ENCODE peak calls at places on chromosome 6, in six cellular contexts. One of them, this sample, is unnamed.

GRCh38 chr6:82217014-82217621 is 30.4 kb downstream of the IBTK start:
- DNase-seq in mammary epithelial cell: no peak
- DNase-seq in neuronal stem cell: no peak
- DNase-seq in GM23248: no peak
- DNase-seq in HCT116: no peak
- DNase-seq in IMR-90: no peak
- DNase-seq in this sample: no peak

GRCh38 chr6:12008366-12009179 is 3.5 kb upstream of the HIVEP1 start:
- DNase-seq in neuronal stem cell: peak; percentile 57
- DNase-seq in IMR-90: peak; percentile 43
- DNase-seq in GM23248: peak; percentile 84
- DNase-seq in HCT116: peak; percentile 49
- DNase-seq in mammary epithelial cell: peak; percentile 75
- DNase-seq in this sample: peak; percentile 84

GRCh38 chr6:87918461-87918941 is 129.1 kb upstream of the SPACA1 start:
- DNase-seq in mammary epithelial cell: no peak
- DNase-seq in HCT116: no peak
- DNase-seq in neuronal stem cell: no peak
- DNase-seq in IMR-90: no peak
- DNase-seq in GM23248: peak; percentile 7
- DNase-seq in this sample: no peak

GRCh38 chr6:119348308-119349040 is 1.1 kb downstream of the MAN1A1 start:
- DNase-seq in GM23248: peak; percentile 55
- DNase-seq in HCT116: no peak
- DNase-seq in IMR-90: peak; percentile 29
- DNase-seq in mammary epithelial cell: no peak
- DNase-seq in neuronal stem cell: peak; percentile 37
- DNase-seq in this sample: peak; percentile 59

GRCh38 chr6:7675353-7675945 is 50.5 kb upstream of the BMP6 start:
- DNase-seq in IMR-90: no peak
- DNase-seq in HCT116: no peak
- DNase-seq in neuronal stem cell: no peak
- DNase-seq in mammary epithelial cell: no peak
- DNase-seq in GM23248: no peak
- DNase-seq in this sample: no peak

GRCh38 chr6:138182939-138183791 is 21.4 kb downstream of the ARFGEF3 start:
- DNase-seq in IMR-90: no peak
- DNase-seq in GM23248: no peak
- DNase-seq in HCT116: no peak
- DNase-seq in mammary epithelial cell: no peak
- DNase-seq in neuronal stem cell: no peak
- DNase-seq in this sample: no peak

GRCh38 chr6:31008165-31008564 is 2.1 kb upstream of the MUC22 start:
- DNase-seq in neuronal stem cell: no peak
- DNase-seq in IMR-90: no peak
- DNase-seq in mammary epithelial cell: no peak
- DNase-seq in HCT116: no peak
- DNase-seq in GM23248: no peak
- DNase-seq in this sample: no peak

GRCh38 chr6:85129881-85130280 is 320.0 kb upstream of the NT5E start:
- DNase-seq in neuronal stem cell: no peak
- DNase-seq in HCT116: no peak
- DNase-seq in GM23248: peak; percentile 58
- DNase-seq in mammary epithelial cell: peak; percentile 0
- DNase-seq in IMR-90: peak; percentile 3
- DNase-seq in this sample: no peak

GRCh38 chr6:53113742-53114141 is 34.9 kb downstream of the GCM1 start:
- DNase-seq in HCT116: no peak
- DNase-seq in GM23248: no peak
- DNase-seq in mammary epithelial cell: no peak
- DNase-seq in IMR-90: no peak
- DNase-seq in neuronal stem cell: no peak
- DNase-seq in this sample: no peak

GRCh38 chr6:118501816-118502568 is 46.1 kb upstream of the PLN start:
- DNase-seq in neuronal stem cell: no peak
- DNase-seq in HCT116: no peak
- DNase-seq in mammary epithelial cell: no peak
- DNase-seq in IMR-90: peak; percentile 47
- DNase-seq in GM23248: peak; percentile 4
- DNase-seq in this sample: no peak

GRCh38 chr6:38671885-38672467 is 31.0 kb downstream of the GLO1 start:
- DNase-seq in IMR-90: peak; percentile 76
- DNase-seq in neuronal stem cell: peak; percentile 17
- DNase-seq in HCT116: peak; percentile 28
- DNase-seq in mammary epithelial cell: peak; percentile 56
- DNase-seq in GM23248: peak; percentile 79
- DNase-seq in this sample: peak; percentile 79

GRCh38 chr6:2560903-2561698 is 189.6 kb downstream of the MYLK4 start:
- DNase-seq in GM23248: no peak
- DNase-seq in IMR-90: no peak
- DNase-seq in mammary epithelial cell: no peak
- DNase-seq in neuronal stem cell: no peak
- DNase-seq in HCT116: no peak
- DNase-seq in this sample: no peak

GRCh38 chr6:7894272-7895124 is 16.1 kb downstream of the TXNDC5 start:
- DNase-seq in neuronal stem cell: no peak
- DNase-seq in IMR-90: no peak
- DNase-seq in HCT116: no peak
- DNase-seq in mammary epithelial cell: no peak
- DNase-seq in GM23248: no peak
- DNase-seq in this sample: no peak

GRCh38 chr6:105832358-105832757 is 253.8 kb upstream of the PRDM1 start:
- DNase-seq in HCT116: no peak
- DNase-seq in IMR-90: no peak
- DNase-seq in neuronal stem cell: no peak
- DNase-seq in mammary epithelial cell: peak; percentile 31
- DNase-seq in GM23248: no peak
- DNase-seq in this sample: peak; percentile 56

GRCh38 chr6:136087986-136088385 is 162.1 kb downstream of the MTFR2 start:
- DNase-seq in GM23248: peak; percentile 38
- DNase-seq in HCT116: no peak
- DNase-seq in neuronal stem cell: no peak
- DNase-seq in IMR-90: peak; percentile 82
- DNase-seq in mammary epithelial cell: no peak
- DNase-seq in this sample: no peak

GRCh38 chr6:2695464-2696095 is 55.1 kb downstream of the MYLK4 start:
- DNase-seq in neuronal stem cell: no peak
- DNase-seq in mammary epithelial cell: peak; percentile 38
- DNase-seq in GM23248: peak; percentile 51
- DNase-seq in HCT116: peak; percentile 36
- DNase-seq in IMR-90: peak; percentile 57
- DNase-seq in this sample: peak; percentile 77

GRCh38 chr6:143971453-143971852 is 36.6 kb downstream of the PLAGL1 start:
- DNase-seq in neuronal stem cell: no peak
- DNase-seq in HCT116: no peak
- DNase-seq in GM23248: no peak
- DNase-seq in mammary epithelial cell: no peak
- DNase-seq in IMR-90: peak; percentile 13
- DNase-seq in this sample: peak; percentile 42

GRCh38 chr6:106556368-106556960 is 72.8 kb downstream of the RTN4IP1 start:
- DNase-seq in HCT116: no peak
- DNase-seq in GM23248: peak; percentile 55
- DNase-seq in mammary epithelial cell: no peak
- DNase-seq in IMR-90: peak; percentile 47
- DNase-seq in neuronal stem cell: no peak
- DNase-seq in this sample: peak; percentile 59

GRCh38 chr6:6736753-6737654 is 148.5 kb downstream of the LY86 start:
- DNase-seq in GM23248: peak; percentile 87
- DNase-seq in IMR-90: no peak
- DNase-seq in HCT116: no peak
- DNase-seq in neuronal stem cell: no peak
- DNase-seq in mammary epithelial cell: no peak
- DNase-seq in this sample: peak; percentile 72

GRCh38 chr6:117733341-117733740 is 58.1 kb downstream of the NUS1 start:
- DNase-seq in mammary epithelial cell: no peak
- DNase-seq in neuronal stem cell: no peak
- DNase-seq in GM23248: peak; percentile 7
- DNase-seq in HCT116: no peak
- DNase-seq in IMR-90: no peak
- DNase-seq in this sample: no peak

GRCh38 chr6:34970962-34971361 is 81.9 kb downstream of the ANKS1A start:
- DNase-seq in neuronal stem cell: no peak
- DNase-seq in HCT116: no peak
- DNase-seq in IMR-90: peak; percentile 85
- DNase-seq in mammary epithelial cell: no peak
- DNase-seq in GM23248: peak; percentile 64
- DNase-seq in this sample: peak; percentile 87

GRCh38 chr6:154705471-154706113 is 27.6 kb upstream of the SCAF8 start:
- DNase-seq in neuronal stem cell: no peak
- DNase-seq in IMR-90: no peak
- DNase-seq in GM23248: no peak
- DNase-seq in mammary epithelial cell: no peak
- DNase-seq in HCT116: no peak
- DNase-seq in this sample: no peak

GRCh38 chr6:3293271-3294155 is 34.8 kb downstream of the PSMG4 start:
- DNase-seq in IMR-90: no peak
- DNase-seq in HCT116: no peak
- DNase-seq in mammary epithelial cell: no peak
- DNase-seq in neuronal stem cell: no peak
- DNase-seq in GM23248: no peak
- DNase-seq in this sample: no peak

GRCh38 chr6:28478518-28478917 is 35.2 kb upstream of the ZSCAN23 start:
- DNase-seq in GM23248: no peak
- DNase-seq in neuronal stem cell: no peak
- DNase-seq in mammary epithelial cell: no peak
- DNase-seq in IMR-90: no peak
- DNase-seq in HCT116: no peak
- DNase-seq in this sample: no peak

GRCh38 chr6:107116328-107116892 is 1.1 kb upstream of the BEND3 start:
- DNase-seq in mammary epithelial cell: peak; percentile 16
- DNase-seq in GM23248: peak; percentile 51
- DNase-seq in HCT116: no peak
- DNase-seq in neuronal stem cell: peak; percentile 52
- DNase-seq in IMR-90: no peak
- DNase-seq in this sample: peak; percentile 36

GRCh38 chr6:89655122-89655521 is 16.6 kb upstream of the LYRM2 start:
- DNase-seq in IMR-90: peak; percentile 40
- DNase-seq in HCT116: no peak
- DNase-seq in GM23248: peak; percentile 23
- DNase-seq in mammary epithelial cell: peak; percentile 8
- DNase-seq in neuronal stem cell: no peak
- DNase-seq in this sample: no peak

GRCh38 chr6:47059216-47059885 is 17.2 kb upstream of the ADGRF1 start:
- DNase-seq in GM23248: no peak
- DNase-seq in mammary epithelial cell: peak; percentile 87
- DNase-seq in IMR-90: no peak
- DNase-seq in HCT116: no peak
- DNase-seq in neuronal stem cell: no peak
- DNase-seq in this sample: no peak

GRCh38 chr6:34970487-34970886 is 81.4 kb downstream of the ANKS1A start:
- DNase-seq in HCT116: no peak
- DNase-seq in IMR-90: peak; percentile 46
- DNase-seq in mammary epithelial cell: no peak
- DNase-seq in neuronal stem cell: no peak
- DNase-seq in GM23248: peak; percentile 34
- DNase-seq in this sample: peak; percentile 44

GRCh38 chr6:149965191-149966020 is 1.7 kb downstream of the ULBP1 start:
- DNase-seq in GM23248: no peak
- DNase-seq in HCT116: no peak
- DNase-seq in IMR-90: no peak
- DNase-seq in neuronal stem cell: no peak
- DNase-seq in mammary epithelial cell: no peak
- DNase-seq in this sample: peak; percentile 8

GRCh38 chr6:38170666-38171065 is 351.1 kb downstream of the ZFAND3 start:
- DNase-seq in IMR-90: no peak
- DNase-seq in mammary epithelial cell: no peak
- DNase-seq in GM23248: no peak
- DNase-seq in neuronal stem cell: no peak
- DNase-seq in HCT116: no peak
- DNase-seq in this sample: no peak

GRCh38 chr6:116450185-116450710 is 10.9 kb upstream of the CALHM6 start:
- DNase-seq in GM23248: no peak
- DNase-seq in neuronal stem cell: no peak
- DNase-seq in IMR-90: no peak
- DNase-seq in HCT116: no peak
- DNase-seq in mammary epithelial cell: peak; percentile 60
- DNase-seq in this sample: no peak

GRCh38 chr6:168318090-168318489 is 1.5 kb downstream of the DACT2 start:
- DNase-seq in IMR-90: no peak
- DNase-seq in HCT116: no peak
- DNase-seq in neuronal stem cell: no peak
- DNase-seq in GM23248: no peak
- DNase-seq in mammary epithelial cell: no peak
- DNase-seq in this sample: no peak

GRCh38 chr6:168315626-168316025 is 4.0 kb downstream of the DACT2 start:
- DNase-seq in HCT116: no peak
- DNase-seq in mammary epithelial cell: no peak
- DNase-seq in GM23248: no peak
- DNase-seq in IMR-90: no peak
- DNase-seq in neuronal stem cell: no peak
- DNase-seq in this sample: no peak

GRCh38 chr6:168320661-168321060 is 1.1 kb upstream of the DACT2 start:
- DNase-seq in HCT116: no peak
- DNase-seq in IMR-90: no peak
- DNase-seq in mammary epithelial cell: no peak
- DNase-seq in GM23248: no peak
- DNase-seq in neuronal stem cell: no peak
- DNase-seq in this sample: no peak

GRCh38 chr6:168319279-168320051 is at the start of gene DACT2:
- DNase-seq in neuronal stem cell: no peak
- DNase-seq in HCT116: no peak
- DNase-seq in mammary epithelial cell: no peak
- DNase-seq in IMR-90: no peak
- DNase-seq in GM23248: no peak
- DNase-seq in this sample: no peak

GRCh38 chr6:168318579-168319278 is 848 bp downstream of the DACT2 start:
- DNase-seq in mammary epithelial cell: no peak
- DNase-seq in HCT116: no peak
- DNase-seq in GM23248: no peak
- DNase-seq in neuronal stem cell: no peak
- DNase-seq in IMR-90: no peak
- DNase-seq in this sample: no peak
- H3K4me3 ChIP-seq in mammary epithelial cell: no peak overlapping the region
- H3K4me3 ChIP-seq in HCT116: no peak overlapping the region
- H3K4me3 ChIP-seq in GM23248: no peak overlapping the region
- H3K4me3 ChIP-seq in neuronal stem cell: peak overlapping the region; percentile 51
- H3K4me3 ChIP-seq in IMR-90: no peak overlapping the region
- H3K4me3 ChIP-seq in this sample: no peak overlapping the region

GRCh38 chr6:142945446-142946180 is 637 bp upstream of the HIVEP2 start:
- DNase-seq in IMR-90: no peak
- DNase-seq in mammary epithelial cell: no peak
- DNase-seq in GM23248: peak; percentile 83
- DNase-seq in neuronal stem cell: peak; percentile 51
- DNase-seq in HCT116: no peak
- DNase-seq in this sample: no peak
- H3K9ac ChIP-seq in IMR-90: peak overlapping the region; percentile 85
- H3K9ac ChIP-seq in mammary epithelial cell: peak overlapping the region; percentile 99
- H3K9ac ChIP-seq in GM23248: peak overlapping the region; percentile 99
- H3K9ac ChIP-seq in neuronal stem cell: peak overlapping the region; percentile 94
- H3K9ac ChIP-seq in HCT116: peak overlapping the region; percentile 77
- H3K9ac ChIP-seq in this sample: peak overlapping the region; percentile 95

GRCh38 chr6:362231-362923 is 29.2 kb upstream of the IRF4 start:
- DNase-seq in GM23248: no peak
- DNase-seq in IMR-90: no peak
- DNase-seq in neuronal stem cell: no peak
- DNase-seq in mammary epithelial cell: no peak
- DNase-seq in HCT116: no peak
- DNase-seq in this sample: no peak
- H3K9me3 ChIP-seq in GM23248: no peaks in the 10 kb centered on the region
- H3K9me3 ChIP-seq in IMR-90: peaks cover 23% of the 10 kb centered on the region
- H3K9me3 ChIP-seq in neuronal stem cell: no peaks in the 10 kb centered on the region
- H3K9me3 ChIP-seq in mammary epithelial cell: peaks cover 36% of the 10 kb centered on the region
- H3K9me3 ChIP-seq in HCT116: peaks cover 7% of the 10 kb centered on the region
- H3K9me3 ChIP-seq in this sample: no peaks in the 10 kb centered on the region

GRCh38 chr6:133392015-133392414 is 150.9 kb downstream of the EYA4 start:
- DNase-seq in HCT116: no peak
- DNase-seq in mammary epithelial cell: no peak
- DNase-seq in GM23248: peak; percentile 2
- DNase-seq in neuronal stem cell: no peak
- DNase-seq in IMR-90: no peak
- DNase-seq in this sample: no peak
- H3K4me3 ChIP-seq in HCT116: no peak overlapping the region
- H3K4me3 ChIP-seq in mammary epithelial cell: no peak overlapping the region
- H3K4me3 ChIP-seq in GM23248: no peak overlapping the region
- H3K4me3 ChIP-seq in neuronal stem cell: no peak overlapping the region
- H3K4me3 ChIP-seq in IMR-90: no peak overlapping the region
- H3K4me3 ChIP-seq in this sample: no peak overlapping the region